ENCODE peak calls at places on chromosome 16, in five cellular contexts. O is HCT116, Q is A549, M is stomach, R is sigmoid colon. C is an unnamed sample.

GRCh38 chr16:6218855-6219254 is 1113.8 kb upstream of the RBFOX1 start:
- DNase-seq in O (no peak), M (no peak), R (no peak), Q (no peak), C (no peak)

GRCh38 chr16:50634947-50635346 is 46.2 kb downstream of the SNX20 start:
- DNase-seq in Q (no peak), M (no peak), O (no peak), R (no peak), C (no peak)

GRCh38 chr16:68246121-68246520 is 948 bp downstream of the PLA2G15 start:
- DNase-seq in M (no peak), O (no peak), Q (no peak), R (no peak), C (no peak)

GRCh38 chr16:89473791-89474414 is 16.5 kb downstream of the ANKRD11 start:
- DNase-seq in O (no peak), M (no peak), R (no peak), Q (no peak), C (no peak)

GRCh38 chr16:4179020-4179419 is 62.8 kb upstream of the ADCY9 start:
- DNase-seq in O (peak), Q (no peak), M (no peak), R (no peak), C (peak)

GRCh38 chr16:47156816-47157215 is 13.1 kb upstream of the NETO2 start:
- DNase-seq in O (no peak), M (no peak), R (no peak), Q (no peak), C (no peak)

GRCh38 chr16:80007216-80007615 is 406.7 kb upstream of the MAF start:
- DNase-seq in Q (no peak), O (no peak), M (no peak), R (no peak), C (no peak)

GRCh38 chr16:67460168-67460567 is 20.8 kb downstream of the ATP6V0D1 start:
- DNase-seq in M (no peak), R (no peak), Q (no peak), O (no peak), C (no peak)

GRCh38 chr16:11250091-11250785 is 5.8 kb downstream of the SOCS1 start:
- DNase-seq in R (no peak), Q (no peak), O (no peak), M (no peak), C (no peak)
- TF ChIP-seq POLR2A in R (no peak), Q (no peak), O (no peak), M (no peak), C (no peak)

GRCh38 chr16:81860867-81861266 is 81.8 kb downstream of the PLCG2 start:
- DNase-seq in M (no peak), Q (no peak), R (no peak), O (no peak), C (no peak)

GRCh38 chr16:81860310-81860709 is 81.2 kb downstream of the PLCG2 start:
- DNase-seq in O (no peak), Q (no peak), R (no peak), M (no peak), C (no peak)

GRCh38 chr16:81863630-81864352 is 84.7 kb downstream of the PLCG2 start:
- DNase-seq in O (no peak), R (no peak), M (no peak), Q (no peak), C (no peak)

GRCh38 chr16:81861915-81862314 is 82.8 kb downstream of the PLCG2 start:
- DNase-seq in M (no peak), Q (no peak), O (no peak), R (no peak), C (no peak)

GRCh38 chr16:81861503-81861902 is 82.4 kb downstream of the PLCG2 start:
- DNase-seq in O (no peak), M (no peak), Q (no peak), R (no peak), C (no peak)
- H3K27ac ChIP-seq in O (no peak), M (peak), Q (no peak), R (peak), C (no peak)

GRCh38 chr16:57186630-57187507 is 740 bp downstream of the RSPRY1 start:
- DNase-seq in R (no peak), O (no peak), Q (peak), M (no peak), C (peak)
- TF ChIP-seq POLR2A in R (no peak), O (no peak), Q (no peak), M (no peak), C (no peak)

GRCh38 chr16:9976641-9977040 is 205.6 kb downstream of the GRIN2A start:
- DNase-seq in Q (no peak), R (no peak), M (no peak), O (no peak), C (no peak)
- H3K27ac ChIP-seq in Q (no peak), R (no peak), M (no peak), O (no peak), C (no peak)

GRCh38 chr16:57735755-57736418 is at the start of gene KATNB1:
- DNase-seq in M (no peak), Q (no peak), O (no peak), R (peak), C (no peak)
- TF ChIP-seq POLR2A in M (no peak), Q (peak), O (no peak), R (no peak), C (peak)

GRCh38 chr16:11341371-11341770 is 3.9 kb upstream of the RMI2 start:
- DNase-seq in O (no peak), R (no peak), Q (no peak), M (no peak), C (no peak)
- H3K27ac ChIP-seq in O (no peak), R (no peak), Q (no peak), M (no peak), C (no peak)

DNA sequence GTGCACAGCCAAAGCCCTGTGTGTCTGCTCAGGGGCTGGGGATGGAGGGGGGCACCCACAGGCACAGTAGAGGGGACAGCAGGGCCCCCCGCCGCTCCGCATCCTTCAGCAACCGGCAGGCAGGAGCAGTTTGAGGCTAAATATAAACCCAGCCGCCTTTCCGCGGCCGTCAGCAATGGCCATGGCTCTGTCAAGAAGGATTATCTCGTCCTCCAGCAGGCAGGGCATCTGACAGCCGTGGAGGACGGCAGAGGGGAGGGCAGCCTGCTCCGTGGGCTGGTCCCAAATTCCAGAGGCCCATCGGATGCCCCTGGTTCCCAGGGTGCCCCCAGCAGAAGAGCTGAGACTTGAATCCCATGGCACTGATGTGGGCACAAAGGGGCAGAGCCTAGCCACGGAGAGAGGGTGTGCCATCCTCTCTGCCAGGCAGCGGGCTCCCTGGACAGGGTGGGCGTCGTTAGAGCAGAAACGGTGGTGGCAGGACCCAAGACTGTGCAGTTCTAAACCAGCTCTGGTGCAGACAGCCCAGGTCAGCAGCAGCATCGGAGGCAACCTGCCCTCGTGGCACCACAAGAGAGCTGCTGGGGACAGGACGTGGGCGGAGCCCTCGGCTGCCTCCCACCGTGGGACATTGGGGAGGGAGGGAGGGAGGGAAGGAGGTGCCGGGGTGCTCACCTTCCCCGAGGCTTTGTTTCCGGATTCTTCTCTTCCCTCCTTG is 198.8 kb upstream of the CIBAR2 start:
- DNase-seq in Q (no peak), O (no peak), R (no peak), M (no peak), C (no peak)
- TF ChIP-seq POLR2A in Q (no peak), O (no peak), R (no peak), M (no peak), C (no peak)

C was measured in prostate gland.